ENCODE peak calls at places on chromosomes 2 and 18, in seven cellular contexts. A is EH, M is cardiac septum, U is HCT116, W is tibial artery, G is NCI-H2029 treated with DMSO at 0.1 percent for 48 hours, X is naive B cell. E is an unnamed sample.

GRCh38 chr2:168928113-168928823 is 27.2 kb downstream of the G6PC2 start:
- DNase-seq in A (no peak), M (no peak), U (no peak), W (no peak), G (no peak), X (no peak), E (no peak)

GRCh38 chr2:241312082-241312481 is 3.4 kb downstream of the HDLBP start:
- DNase-seq in A (peak), M (no peak), U (no peak), W (no peak), G (no peak), X (no peak), E (no peak)

GRCh38 chr2:12616456-12617163 is 100.1 kb upstream of the TRIB2 start:
- DNase-seq in A (no peak), M (no peak), U (no peak), W (no peak), G (no peak), X (peak), E (no peak)

GRCh38 chr18:13388586-13389490 is 170.3 kb downstream of the LDLRAD4 start:
- DNase-seq in A (no peak), M (peak), U (no peak), W (no peak), G (no peak), X (no peak), E (no peak)

GRCh38 chr18:2656237-2657042 is 914 bp downstream of the SMCHD1 start:
- DNase-seq in A (peak), M (peak), U (no peak), W (peak), G (no peak), X (peak), E (peak)

GRCh38 chr18:8659609-8660242 is 45.6 kb upstream of the MTCL1 start:
- DNase-seq in A (no peak), M (no peak), U (no peak), W (no peak), G (no peak), X (no peak), E (no peak)

GRCh38 chr2:109386004-109386695 is 227.6 kb downstream of the SEPTIN10 start:
- DNase-seq in A (no peak), M (peak), U (no peak), W (peak), G (no peak), X (no peak), E (peak)

GRCh38 chr2:169509230-169509917 is at the start of gene KLHL41:
- DNase-seq in A (peak), M (no peak), U (no peak), W (no peak), G (peak), X (no peak), E (no peak)

GRCh38 chr2:18741888-18742287 is 152.5 kb upstream of the NT5C1B start:
- DNase-seq in A (no peak), M (no peak), U (no peak), W (no peak), G (no peak), X (no peak), E (no peak)

GRCh38 chr18:3256693-3257626 is 5.0 kb upstream of the MYL12B start:
- DNase-seq in A (peak), M (no peak), U (no peak), W (no peak), G (no peak), X (no peak), E (no peak)

GRCh38 chr18:45505497-45506206 is 109.6 kb upstream of the SLC14A2 start:
- DNase-seq in A (peak), M (no peak), U (no peak), W (no peak), G (no peak), X (no peak), E (no peak)

GRCh38 chr2:215983581-215984351 is 29.6 kb downstream of the MREG start:
- DNase-seq in A (no peak), M (no peak), U (no peak), W (no peak), G (no peak), X (no peak), E (no peak)

GRCh38 chr2:200600549-200601212 is 14.9 kb downstream of the AOX1 start:
- DNase-seq in A (peak), M (no peak), U (no peak), W (no peak), G (no peak), X (no peak), E (no peak)

GRCh38 chr2:127083819-127084503 is 23.0 kb downstream of the BIN1 start:
- DNase-seq in A (peak), M (no peak), U (no peak), W (peak), G (no peak), X (no peak), E (no peak)

GRCh38 chr18:44654555-44654954 is 26.1 kb upstream of the SETBP1 start:
- DNase-seq in A (peak), M (no peak), U (no peak), W (no peak), G (no peak), X (no peak), E (no peak)

GRCh38 chr2:11698009-11698922 is 28.3 kb upstream of the NTSR2 start:
- DNase-seq in A (peak), M (no peak), U (no peak), W (no peak), G (no peak), X (no peak), E (no peak)

GRCh38 chr2:201130524-201131186 is 14.7 kb downstream of the CFLAR start:
- DNase-seq in A (peak), M (no peak), U (no peak), W (no peak), G (no peak), X (no peak), E (no peak)

GRCh38 chr18:48838921-48839818 is 111.6 kb downstream of the SMAD7 start:
- DNase-seq in A (peak), M (no peak), U (no peak), W (peak), G (no peak), X (no peak), E (no peak)

GRCh38 chr18:8609711-8610441 is 639 bp downstream of the RAB12 start:
- DNase-seq in A (peak), M (no peak), U (no peak), W (no peak), G (no peak), X (no peak), E (no peak)

E was measured in CD8-positive, alpha-beta memory T cell.